ENCODE peak calls at places on chromosome 20, in seven cellular contexts. H, X, U, O, Z, K and Q are unnamed samples.
A peak's percentile ranks its signal among the peaks of the same experiment; 100 is the strongest.

GRCh38 chr20:40741507-40742106 is 52.6 kb upstream of the MAFB start:
- DNase-seq in X (peak; percentile 34), O (peak; percentile 61), Z (no peak), U (no peak), H (no peak), K (peak; percentile 49), Q (peak; percentile 60)

GRCh38 chr20:33475381-33476160 is 14.3 kb upstream of the CBFA2T2 start:
- DNase-seq in H (no peak), Z (no peak), O (no peak), U (no peak), K (no peak), X (no peak), Q (no peak)

GRCh38 chr20:48066256-48066655 is 281.0 kb upstream of the SULF2 start:
- DNase-seq in U (no peak), O (peak; percentile 87), Z (no peak), K (peak; percentile 18), X (peak; percentile 31), H (peak; percentile 95), Q (no peak)

GRCh38 chr20:36062799-36063198 is 91.7 kb upstream of the EPB41L1 start:
- DNase-seq in K (no peak), H (no peak), X (no peak), U (no peak), O (no peak), Z (no peak), Q (no peak)

GRCh38 chr20:37727247-37727956 is 33.6 kb downstream of the CTNNBL1 start:
- DNase-seq in X (no peak), U (no peak), H (no peak), Z (no peak), O (peak; percentile 38), K (no peak), Q (peak; percentile 16)

GRCh38 chr20:24962510-24962909 is 13.4 kb downstream of the CST7 start:
- DNase-seq in O (no peak), K (no peak), Z (no peak), U (no peak), H (no peak), X (no peak), Q (no peak)

GRCh38 chr20:53662595-53662994 is 69.0 kb upstream of the ZNF217 start:
- DNase-seq in O (no peak), U (no peak), Z (no peak), H (no peak), X (no peak), K (no peak), Q (no peak)

GRCh38 chr20:45822863-45823262 is 4.2 kb downstream of the TNNC2 start:
- DNase-seq in K (peak; percentile 27), U (no peak), O (no peak), X (peak; percentile 47), H (no peak), Z (no peak), Q (no peak)

GRCh38 chr20:58458342-58459057 is 56.7 kb downstream of the APCDD1L start:
- DNase-seq in Z (no peak), O (no peak), X (peak; percentile 76), U (peak; percentile 83), H (no peak), K (peak; percentile 60), Q (peak; percentile 87)

GRCh38 chr20:51529027-51529749 is 13.3 kb downstream of the NFATC2 start:
- DNase-seq in K (no peak), H (peak; percentile 44), O (peak; percentile 66), U (no peak), X (peak; percentile 74), Z (no peak), Q (peak; percentile 23)

GRCh38 chr20:31930758-31931157 is 21.1 kb downstream of the PDRG1 start:
- DNase-seq in X (no peak), O (no peak), H (no peak), Z (no peak), U (no peak), K (no peak), Q (no peak)

GRCh38 chr20:44014807-44015732 is 100.4 kb downstream of the TOX2 start:
- DNase-seq in Z (no peak), K (no peak), X (no peak), O (peak; percentile 55), H (no peak), U (no peak), Q (no peak)

GRCh38 chr20:44031822-44032582 is 117.3 kb downstream of the TOX2 start:
- DNase-seq in O (no peak), K (no peak), X (no peak), U (no peak), H (no peak), Z (no peak), Q (no peak)

GRCh38 chr20:44598413-44599290 is 16.3 kb downstream of the PKIG start:
- DNase-seq in U (no peak), X (no peak), K (no peak), O (peak; percentile 67), Z (no peak), H (no peak), Q (peak; percentile 47)

GRCh38 chr20:51412333-51412761 is 130.2 kb downstream of the NFATC2 start:
- DNase-seq in K (no peak), Z (no peak), X (peak; percentile 52), H (no peak), O (peak; percentile 65), U (no peak), Q (no peak)

GRCh38 chr20:34065260-34065659 is 46.8 kb downstream of the EIF2S2 start:
- DNase-seq in K (peak; percentile 66), Z (no peak), O (peak; percentile 67), H (no peak), U (no peak), X (peak; percentile 88), Q (no peak)

GRCh38 chr20:63579017-63579705 is 5.1 kb upstream of the HELZ2 start:
- DNase-seq in K (no peak), H (no peak), X (no peak), Z (no peak), U (no peak), O (no peak), Q (no peak)

GRCh38 chr20:16539280-16539679 is 34.0 kb downstream of the KIF16B start:
- DNase-seq in K (no peak), H (no peak), O (peak; percentile 12), X (peak; percentile 9), Z (no peak), U (no peak), Q (no peak)

GRCh38 chr20:16538779-16539178 is 34.5 kb downstream of the KIF16B start:
- DNase-seq in H (no peak), Z (no peak), X (no peak), O (no peak), U (no peak), K (no peak), Q (no peak)

GRCh38 chr20:16537918-16538317 is 35.3 kb downstream of the KIF16B start:
- DNase-seq in X (no peak), Z (no peak), O (no peak), H (no peak), U (no peak), K (peak; percentile 72), Q (no peak)

GRCh38 chr20:16535281-16535680 is 38.0 kb downstream of the KIF16B start:
- DNase-seq in K (no peak), H (no peak), O (no peak), U (no peak), X (no peak), Z (no peak), Q (no peak)

DNA sequence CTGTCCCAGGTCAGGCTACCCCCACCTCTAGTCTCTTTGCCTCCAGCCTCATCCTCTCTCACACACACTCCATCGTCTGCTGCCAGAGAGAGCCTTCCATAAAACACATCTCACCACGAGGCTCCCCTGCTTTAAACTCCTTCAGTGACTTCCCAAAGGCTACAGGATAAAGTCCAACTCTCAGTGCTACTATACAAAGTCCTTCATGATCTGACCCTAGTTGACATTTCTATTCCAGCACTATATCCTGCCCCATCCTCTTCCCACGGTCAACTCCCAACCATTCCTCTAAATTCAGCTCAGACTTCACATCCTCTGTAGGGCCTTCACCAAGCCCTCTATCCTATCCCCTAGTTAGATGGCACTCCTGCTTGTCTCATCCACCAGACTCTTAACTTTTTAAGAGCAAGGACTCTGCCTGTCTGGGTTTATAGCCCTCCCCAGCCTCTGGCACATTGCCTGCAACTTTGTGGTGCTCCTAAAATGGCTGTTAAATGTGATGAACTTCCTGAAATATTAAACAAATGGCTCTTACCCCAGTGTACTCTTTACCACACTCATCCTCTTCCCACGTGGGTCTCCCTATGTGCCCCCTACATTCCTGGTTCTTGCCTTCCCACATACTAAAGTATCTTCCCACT is 36.1 kb downstream of the KIF16B start:
- DNase-seq in U (no peak), K (no peak), O (no peak), H (no peak), X (no peak), Z (no peak), Q (no peak)
- TF ChIP-seq CTCF in U (no peak), K (no peak), O (no peak), H (no peak), X (no peak), Z (no peak), Q (no peak)

GRCh38 chr20:57089701-57090144 is 176.7 kb downstream of the BMP7 start:
- DNase-seq in Z (peak; percentile 89), U (peak; percentile 61), H (no peak), X (peak; percentile 5), O (peak; percentile 41), K (peak; percentile 19), Q (peak; percentile 86)
- TF ChIP-seq CTCF in Z (peak; percentile 100), U (peak; percentile 97), H (peak; percentile 98), X (peak; percentile 59), O (peak; percentile 68), K (peak; percentile 96), Q (peak; percentile 80)

GRCh38 chr20:1441133-1441532 is 25.5 kb downstream of the NSFL1C start:
- DNase-seq in H (no peak), K (no peak), Z (no peak), U (no peak), X (no peak), O (no peak), Q (no peak)

GRCh38 chr20:1442304-1442703 is 24.3 kb downstream of the NSFL1C start:
- DNase-seq in U (no peak), H (no peak), X (no peak), O (no peak), Z (no peak), K (no peak), Q (no peak)

GRCh38 chr20:1437222-1437904 is 29.3 kb downstream of the NSFL1C start:
- DNase-seq in O (peak; percentile 90), H (peak; percentile 35), K (peak; percentile 72), Z (peak; percentile 51), X (peak; percentile 82), U (peak; percentile 36), Q (peak; percentile 77)

GRCh38 chr20:1438361-1438760 is 28.3 kb downstream of the NSFL1C start:
- DNase-seq in O (no peak), Z (no peak), U (no peak), X (no peak), K (no peak), H (no peak), Q (no peak)

DNA sequence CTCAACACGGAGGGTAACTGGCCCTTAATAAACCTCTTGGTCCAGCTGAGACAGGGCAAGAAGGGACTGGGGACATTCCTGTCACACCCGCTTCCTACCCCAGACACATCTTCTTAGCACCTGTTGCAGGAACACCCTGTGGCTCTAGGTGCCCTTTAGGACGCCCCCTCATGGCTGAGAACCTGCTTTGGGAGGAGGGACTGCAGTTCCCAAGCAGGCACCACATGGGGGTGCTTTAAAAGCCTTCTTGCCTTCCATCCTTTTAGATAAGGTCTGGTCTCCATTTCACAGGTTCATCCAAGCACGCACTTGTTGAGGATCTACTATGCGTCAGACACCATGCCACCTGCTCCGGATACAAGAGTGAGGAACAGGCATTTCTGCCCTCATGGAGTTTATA is 26.6 kb downstream of the NSFL1C start:
- DNase-seq in U (no peak), O (no peak), K (peak; percentile 52), Z (no peak), X (peak; percentile 12), H (no peak), Q (peak; percentile 30)
- TF ChIP-seq CTCF in U (peak; percentile 73), O (peak; percentile 41), K (peak; percentile 62), Z (peak; percentile 20), X (peak; percentile 46), H (peak; percentile 61), Q (no peak)

GRCh38 chr20:59482581-59483187 is 121.7 kb upstream of the PHACTR3 start:
- DNase-seq in Z (no peak), H (no peak), O (no peak), K (no peak), X (no peak), U (no peak), Q (no peak)
- TF ChIP-seq CTCF in Z (no peak), H (no peak), O (no peak), K (no peak), X (no peak), U (no peak), Q (no peak)